ENCODE peak calls at places on chromosomes 12 and 14, in four cellular contexts. O is Panc1, E is tibial nerve, C is heart left ventricle. M is an unnamed sample. For H3K9me3, the result is how much of the 10 kb centered on the place peaks cover.

GRCh38 chr14:102504302-102504950 is 5.2 kb downstream of the ANKRD9 start:
- DNase-seq in O (no peak), C (no peak), E (no peak), M (no peak)

GRCh38 chr14:96250545-96250944 is 5.5 kb upstream of the BDKRB1 start:
- DNase-seq in E (no peak), C (no peak), O (no peak), M (no peak)

GRCh38 chr14:92481811-92482559 is 31.6 kb upstream of the RIN3 start:
- DNase-seq in O (no peak), C (peak), E (no peak), M (no peak)

GRCh38 chr12:76883151-76883550 is 4.3 kb upstream of the CSRP2 start:
- DNase-seq in E (no peak), O (no peak), C (no peak), M (no peak)

GRCh38 chr14:64756712-64757111 is 52.5 kb downstream of the PLEKHG3 start:
- DNase-seq in E (no peak), O (no peak), C (no peak), M (no peak)

GRCh38 chr14:90061849-90062794 is at the start of gene KCNK13:
- DNase-seq in C (no peak), O (no peak), E (no peak), M (no peak)

GRCh38 chr14:104352493-104353220 is 214.3 kb downstream of the KIF26A start:
- DNase-seq in E (no peak), O (no peak), C (no peak), M (peak)

GRCh38 chr12:50933459-50934124 is 18.8 kb upstream of the HIGD1C start:
- DNase-seq in C (no peak), E (no peak), O (no peak), M (no peak)

GRCh38 chr14:102840115-102840514 is 62.9 kb downstream of the TRAF3 start:
- DNase-seq in C (no peak), E (no peak), O (no peak), M (no peak)

GRCh38 chr12:114764516-114764915 is 80.5 kb upstream of the TBX3 start:
- DNase-seq in C (no peak), O (no peak), E (no peak), M (no peak)

GRCh38 chr12:121536058-121536928 is 44.5 kb downstream of the KDM2B start:
- DNase-seq in O (no peak), E (peak), C (peak), M (peak)

GRCh38 chr12:125650587-125650986 is 585.4 kb downstream of the AACS start:
- DNase-seq in C (no peak), O (no peak), E (no peak), M (no peak)

GRCh38 chr12:91973813-91974212 is 171.8 kb downstream of the BTG1 start:
- DNase-seq in O (no peak), C (no peak), E (no peak), M (no peak)

GRCh38 chr14:33646692-33647260 is 304.1 kb downstream of the EGLN3 start:
- DNase-seq in C (no peak), O (no peak), E (no peak), M (no peak)

GRCh38 chr14:72891666-72892102 is 2.2 kb downstream of the DPF3 start:
- DNase-seq in O (no peak), E (no peak), C (no peak), M (no peak)

GRCh38 chr12:116278259-116278595 is 734 bp upstream of the MED13L start:
- DNase-seq in E (no peak), C (no peak), O (no peak), M (no peak)

GRCh38 chr12:49897276-49897675 is 6.4 kb downstream of the FAIM2 start:
- DNase-seq in C (no peak), O (no peak), E (no peak), M (no peak)

GRCh38 chr12:52367876-52368275 is 595 bp upstream of the KRT85 start:
- DNase-seq in C (no peak), E (no peak), O (no peak), M (no peak)

GRCh38 chr14:27315477-27315876 is 717.6 kb upstream of the NOVA1 start:
- DNase-seq in E (no peak), O (no peak), C (no peak), M (no peak)
- H3K9me3 ChIP-seq in E (under half), O (under half), C (under half), M (under half)

GRCh38 chr14:85934123-85934885 is 404.4 kb downstream of the FLRT2 start:
- DNase-seq in O (peak), E (peak), C (peak), M (peak)
- H3K9me3 ChIP-seq in O (under half), E (under half), C (under half), M (under half)

DNA sequence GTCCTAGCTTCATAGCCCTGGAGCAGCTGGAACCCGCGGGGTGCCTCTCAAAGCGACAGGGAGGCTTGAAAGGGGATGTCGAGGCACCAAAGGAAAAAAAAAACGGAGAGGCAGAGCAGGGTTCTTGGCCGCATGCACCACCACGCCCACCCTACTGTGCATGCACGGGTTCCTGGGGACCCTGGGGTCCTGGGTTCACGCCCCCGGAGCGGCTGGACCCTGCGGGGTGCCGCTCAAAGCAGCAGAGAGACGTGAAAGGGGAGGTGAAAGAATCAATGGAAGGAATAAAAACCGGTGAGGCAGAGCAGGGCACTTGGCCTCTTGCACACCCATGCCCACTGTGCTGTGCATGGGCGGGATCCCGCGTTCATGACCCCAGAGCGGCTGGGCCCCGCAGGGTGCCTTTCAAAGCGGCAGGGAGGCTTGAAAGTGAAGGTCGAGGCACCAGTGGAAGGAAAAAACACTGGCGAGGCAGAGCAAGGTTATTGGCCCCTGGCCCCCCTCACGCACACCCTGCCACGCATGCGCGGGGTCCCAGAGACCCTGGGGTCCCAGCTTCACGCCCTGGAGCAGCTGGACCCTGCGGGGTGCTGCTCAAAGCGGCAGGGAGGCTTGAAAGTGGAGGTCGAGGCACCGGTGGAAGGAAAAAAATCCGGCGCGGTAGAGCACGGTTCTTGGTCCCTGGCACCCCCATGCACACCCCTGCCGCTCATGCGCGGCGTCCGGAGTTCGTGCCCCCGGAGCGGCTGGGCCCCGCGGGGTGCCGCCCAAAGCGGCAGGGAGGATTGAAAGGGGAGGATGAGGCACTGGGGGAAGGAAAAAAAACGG is 318.5 kb downstream of the ALG10 start:
- DNase-seq in C (no peak), O (no peak), E (no peak), M (no peak)
- H3K9me3 ChIP-seq in C (under half), O (under half), E (under half), M (under half)

GRCh38 chr14:26404927-26405326 is 192.9 kb downstream of the NOVA1 start:
- DNase-seq in E (no peak), O (no peak), C (no peak), M (no peak)

GRCh38 chr14:26403760-26404159 is 194.1 kb downstream of the NOVA1 start:
- DNase-seq in E (no peak), O (no peak), C (no peak), M (no peak)

GRCh38 chr14:26401170-26401968 is 196.5 kb downstream of the NOVA1 start:
- DNase-seq in O (no peak), C (no peak), E (no peak), M (no peak)

GRCh38 chr14:26398616-26399015 is 199.2 kb downstream of the NOVA1 start:
- DNase-seq in E (no peak), C (no peak), O (no peak), M (no peak)

DNA sequence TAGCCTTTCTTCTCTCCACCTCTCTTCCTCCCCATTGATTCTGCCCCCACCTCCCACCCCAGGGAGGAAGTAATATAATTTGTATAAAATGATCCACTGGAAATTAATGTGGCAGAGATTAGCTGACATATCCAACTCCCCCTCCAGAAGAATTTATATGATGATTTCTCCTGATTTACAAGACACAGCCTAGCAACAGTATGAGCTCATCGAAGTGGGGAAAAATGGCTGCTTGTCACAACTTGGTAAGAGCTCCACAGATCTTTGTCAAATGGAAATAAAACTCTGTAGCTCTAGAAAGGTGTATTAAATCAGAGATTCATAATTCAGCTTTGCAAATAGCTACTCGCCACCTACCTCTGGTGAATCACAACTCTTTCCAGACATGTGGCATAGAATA is 195.7 kb downstream of the NOVA1 start:
- DNase-seq in E (no peak), C (no peak), O (no peak), M (no peak)
- H3K9me3 ChIP-seq in E (under half), C (under half), O (under half), M (under half)

GRCh38 chr14:82362452-82362851 is 828.8 kb upstream of the SEL1L start:
- DNase-seq in C (no peak), E (no peak), O (no peak), M (no peak)
- H3K9me3 ChIP-seq in C (under half), E (under half), O (under half), M (under half)

GRCh38 chr12:31750747-31751039 is 21.9 kb upstream of the AMN1 start:
- DNase-seq in O (no peak), C (no peak), E (no peak), M (no peak)
- H3K9me3 ChIP-seq in O (under half), C (under half), E (under half), M (under half)

DNA sequence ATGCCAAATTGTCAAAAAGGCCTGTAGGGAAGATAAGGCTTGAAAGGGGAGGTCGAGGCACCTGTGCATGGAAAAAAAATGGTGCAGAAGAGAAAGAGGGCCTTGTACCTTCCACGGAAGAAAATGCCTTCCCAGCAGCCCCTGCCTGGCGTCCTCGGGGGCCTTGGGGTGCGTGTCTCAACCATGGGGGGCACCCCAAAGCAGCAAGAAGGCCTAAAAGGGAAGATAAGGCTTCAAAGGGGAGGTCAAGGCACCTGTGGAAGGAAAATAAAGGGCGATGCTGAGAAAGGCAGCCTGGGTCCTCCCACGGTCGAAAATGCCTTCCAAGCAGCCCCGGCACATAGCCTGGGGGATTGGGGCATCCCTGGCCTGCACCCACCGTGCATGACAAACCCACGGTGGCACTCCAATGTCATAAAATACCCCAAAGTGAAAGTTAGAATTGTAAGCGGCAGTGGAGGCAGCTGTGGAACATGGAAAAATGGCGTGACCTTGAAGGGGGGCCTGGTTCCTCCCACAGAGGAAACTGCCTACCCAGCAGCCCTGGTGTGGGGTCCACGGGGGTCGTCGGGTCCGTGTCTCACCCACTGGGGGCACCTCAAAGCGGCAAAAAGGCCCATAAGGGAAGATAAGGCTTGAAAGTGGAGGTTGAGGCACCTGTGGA is 275.0 kb downstream of the ALG10 start:
- DNase-seq in E (no peak), O (no peak), C (no peak), M (no peak)
- H3K9me3 ChIP-seq in E (under half), O (under half), C (under half), M (under half)

GRCh38 chr14:66944872-66945271 is 244.4 kb upstream of the GARIN2 start:
- DNase-seq in E (no peak), C (no peak), O (no peak), M (no peak)
- H3K9me3 ChIP-seq in E (under half), C (under half), O (under half), M (under half)

M was measured in T-helper 17 cell.